ENCODE peak calls at places on chromosomes 5 and 9, in six cellular contexts. Q, S, G, L, H and A are unnamed samples.

GRCh38 chr9:112663681-112664080 is 54.2 kb downstream of the INIP start:
- DNase-seq in Q (no peak), S (no peak), G (no peak), L (no peak), H (no peak), A (no peak)

GRCh38 chr9:95018099-95018927 is 291.8 kb downstream of the AOPEP start:
- DNase-seq in Q (peak), S (peak), G (no peak), L (no peak), H (no peak), A (no peak)

GRCh38 chr5:425714-426113 is 17.3 kb upstream of the EXOC3 start:
- DNase-seq in Q (no peak), S (peak), G (no peak), L (no peak), H (no peak), A (no peak)

GRCh38 chr5:135024956-135025729 is 8.9 kb downstream of the PITX1 start:
- DNase-seq in Q (peak), S (no peak), G (no peak), L (no peak), H (no peak), A (no peak)

GRCh38 chr9:89597711-89598707 is 6.8 kb upstream of the GADD45G start:
- DNase-seq in Q (peak), S (no peak), G (peak), L (peak), H (peak), A (peak)

GRCh38 chr5:90461303-90461702 is 13.3 kb downstream of the MBLAC2 start:
- DNase-seq in Q (no peak), S (no peak), G (no peak), L (no peak), H (no peak), A (no peak)

GRCh38 chr9:111762546-111762945 is 32.2 kb downstream of the SHOC1 start:
- DNase-seq in Q (no peak), S (no peak), G (no peak), L (no peak), H (no peak), A (no peak)

GRCh38 chr5:2185646-2186471 is 303.1 kb upstream of the IRX4 start:
- DNase-seq in Q (no peak), S (no peak), G (no peak), L (peak), H (peak), A (peak)

GRCh38 chr9:14633148-14633547 is 60.1 kb downstream of the ZDHHC21 start:
- DNase-seq in Q (no peak), S (no peak), G (no peak), L (no peak), H (no peak), A (no peak)

GRCh38 chr9:113298924-113299770 is 4.0 kb downstream of the RNF183 start:
- DNase-seq in Q (no peak), S (no peak), G (no peak), L (no peak), H (no peak), A (no peak)

GRCh38 chr5:3595102-3595961 is at the start of gene IRX1:
- DNase-seq in Q (no peak), S (no peak), G (no peak), L (peak), H (no peak), A (peak)

GRCh38 chr5:94240616-94241287 is 377.7 kb downstream of the KIAA0825 start:
- DNase-seq in Q (no peak), S (no peak), G (no peak), L (no peak), H (no peak), A (no peak)

GRCh38 chr9:93904649-93905472 is 50.3 kb downstream of the BARX1 start:
- DNase-seq in Q (no peak), S (peak), G (no peak), L (no peak), H (no peak), A (no peak)

GRCh38 chr5:77258652-77259051 is 48.2 kb downstream of the PDE8B start:
- DNase-seq in Q (no peak), S (no peak), G (no peak), L (no peak), H (no peak), A (no peak)

GRCh38 chr9:126439402-126439765 is 112.8 kb downstream of the MVB12B start:
- DNase-seq in Q (no peak), S (no peak), G (no peak), L (no peak), H (no peak), A (no peak)

GRCh38 chr5:15834596-15835245 is 334.7 kb downstream of the FBXL7 start:
- DNase-seq in Q (no peak), S (no peak), G (no peak), L (no peak), H (no peak), A (no peak)

GRCh38 chr5:37789991-37790390 is 49.9 kb downstream of the GDNF start:
- DNase-seq in Q (no peak), S (no peak), G (no peak), L (no peak), H (no peak), A (no peak)

GRCh38 chr9:111294691-111295451 is 35.2 kb downstream of the OR2K2 start:
- DNase-seq in Q (no peak), S (no peak), G (no peak), L (no peak), H (no peak), A (no peak)

GRCh38 chr5:171595401-171595800 is 176.0 kb downstream of the FGF18 start:
- DNase-seq in Q (no peak), S (no peak), G (no peak), L (no peak), H (no peak), A (no peak)

DNA sequence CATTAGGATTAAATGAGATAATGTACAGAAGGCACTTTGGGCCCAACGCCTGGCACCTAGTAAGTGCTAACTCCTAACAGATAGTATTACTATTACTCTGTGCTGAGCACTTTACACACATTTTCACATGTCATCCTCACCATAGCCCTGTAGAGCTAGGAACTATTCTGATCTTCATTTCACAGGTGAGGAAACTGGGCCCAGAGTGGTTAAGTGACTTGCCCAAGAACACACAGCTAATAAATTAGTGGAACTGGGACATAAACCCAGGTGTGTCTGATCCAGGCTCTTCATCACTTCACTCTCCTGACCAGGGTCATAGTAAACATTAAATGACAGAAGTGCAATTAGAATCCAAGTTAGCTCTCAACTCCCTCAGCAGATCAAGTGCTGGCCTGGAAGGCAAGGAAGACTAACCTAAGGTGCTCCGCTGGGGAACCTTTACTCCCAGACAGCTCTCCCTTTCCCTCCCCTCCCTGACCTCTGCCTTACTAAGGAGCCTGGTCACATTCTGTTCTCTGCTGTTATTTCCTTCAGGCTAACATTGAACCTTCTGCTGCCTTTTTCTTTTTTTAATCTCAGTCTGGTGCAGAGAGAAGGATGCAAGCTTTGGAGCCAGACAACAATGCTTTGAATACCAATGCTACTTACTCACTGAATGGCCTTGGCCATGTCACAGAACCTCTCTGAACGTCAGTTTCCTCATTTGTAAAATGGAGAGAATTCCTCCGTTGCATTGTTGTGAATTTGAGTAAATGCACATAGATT is 4.1 kb upstream of the ADRA1B start:
- DNase-seq in Q (no peak), S (no peak), G (peak), L (no peak), H (no peak), A (no peak)
- TF ChIP-seq POLR2AphosphoS5 in Q (no peak), S (no peak), G (peak), L (no peak), H (no peak), A (no peak)

GRCh38 chr5:67963789-67964519 is 251.6 kb upstream of the PIK3R1 start:
- DNase-seq in Q (no peak), S (no peak), G (peak), L (no peak), H (peak), A (no peak)

GRCh38 chr5:67969176-67969575 is 246.4 kb upstream of the PIK3R1 start:
- DNase-seq in Q (no peak), S (no peak), G (no peak), L (no peak), H (no peak), A (no peak)

GRCh38 chr5:67964619-67965018 is 250.9 kb upstream of the PIK3R1 start:
- DNase-seq in Q (no peak), S (no peak), G (no peak), L (no peak), H (no peak), A (no peak)

GRCh38 chr5:67969631-67970030 is 245.9 kb upstream of the PIK3R1 start:
- DNase-seq in Q (no peak), S (no peak), G (no peak), L (no peak), H (no peak), A (no peak)

DNA sequence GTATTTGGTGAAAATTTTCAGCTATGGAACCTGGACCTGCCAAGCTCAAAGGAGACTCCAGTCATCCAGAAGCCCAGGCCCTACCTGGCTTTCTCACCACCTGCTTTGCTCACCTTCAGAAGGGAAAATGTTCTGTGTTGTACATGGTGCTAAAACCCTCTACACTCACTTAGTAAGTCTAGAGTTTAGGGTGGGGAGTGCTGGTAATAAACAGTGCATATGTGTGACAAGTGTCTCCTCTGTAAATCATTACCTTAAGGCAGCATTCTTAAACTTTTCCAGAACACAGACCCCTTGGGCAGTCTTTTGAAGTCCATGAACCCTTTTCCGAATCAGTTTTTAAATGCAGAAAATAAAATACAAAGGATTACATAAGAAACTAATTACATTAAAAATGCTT is 248.8 kb upstream of the PIK3R1 start:
- DNase-seq in Q (no peak), S (no peak), G (no peak), L (no peak), H (no peak), A (no peak)
- TF ChIP-seq EP300 in Q (no peak), S (no peak), G (no peak), L (no peak), H (no peak), A (no peak)

GRCh38 chr5:137318027-137318426 is 181.1 kb downstream of the SPOCK1 start:
- DNase-seq in Q (no peak), S (no peak), G (no peak), L (no peak), H (no peak), A (no peak)

GRCh38 chr5:137316346-137316736 is 182.8 kb downstream of the SPOCK1 start:
- DNase-seq in Q (no peak), S (no peak), G (no peak), L (no peak), H (no peak), A (no peak)

GRCh38 chr5:137313526-137314175 is 185.5 kb downstream of the SPOCK1 start:
- DNase-seq in Q (no peak), S (no peak), G (no peak), L (no peak), H (no peak), A (no peak)

GRCh38 chr5:137312060-137312459 is 187.1 kb downstream of the SPOCK1 start:
- DNase-seq in Q (no peak), S (no peak), G (no peak), L (no peak), H (no peak), A (no peak)

DNA sequence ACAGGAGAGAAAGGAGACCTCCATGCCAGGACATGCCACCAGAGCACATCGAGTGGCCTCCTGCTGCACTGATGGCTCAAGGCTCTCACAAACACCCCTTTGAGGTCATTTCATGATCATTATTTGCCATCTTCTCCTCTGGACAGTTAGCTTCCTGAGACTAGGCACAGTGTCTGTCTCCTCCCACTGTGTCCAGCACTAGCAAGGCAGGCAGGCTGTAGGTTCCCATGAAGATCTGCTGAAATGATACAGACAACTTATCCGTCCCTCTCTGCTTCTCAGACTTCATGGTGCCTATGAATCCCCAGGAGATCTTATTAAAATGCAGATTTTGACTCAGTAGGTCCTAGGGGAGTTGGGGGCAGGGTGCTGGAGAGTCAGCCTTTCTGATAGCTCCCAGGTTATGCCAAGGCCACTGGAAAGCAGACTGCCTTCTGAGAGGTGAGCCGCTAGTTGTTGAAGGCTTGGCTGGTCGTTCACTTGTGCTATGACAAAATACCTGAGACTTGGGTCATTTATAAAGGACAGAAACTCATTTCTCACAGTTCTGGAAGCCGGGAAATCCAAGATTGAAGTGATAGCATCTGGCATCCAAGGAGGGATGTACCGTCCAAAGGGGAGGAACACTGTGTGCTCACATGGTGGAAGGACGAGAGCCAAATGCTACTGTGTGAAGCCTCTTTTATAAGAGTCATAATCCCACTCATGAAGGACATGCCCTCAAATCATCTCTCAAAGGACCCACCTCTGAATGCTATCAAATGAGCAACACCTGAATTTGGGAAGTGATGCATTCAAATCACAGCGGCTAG is 183.4 kb downstream of the SPOCK1 start:
- DNase-seq in Q (no peak), S (peak), G (no peak), L (no peak), H (no peak), A (no peak)
- TF ChIP-seq POLR2A in Q (no peak), S (no peak), G (no peak), L (no peak), H (no peak), A (no peak)

DNA sequence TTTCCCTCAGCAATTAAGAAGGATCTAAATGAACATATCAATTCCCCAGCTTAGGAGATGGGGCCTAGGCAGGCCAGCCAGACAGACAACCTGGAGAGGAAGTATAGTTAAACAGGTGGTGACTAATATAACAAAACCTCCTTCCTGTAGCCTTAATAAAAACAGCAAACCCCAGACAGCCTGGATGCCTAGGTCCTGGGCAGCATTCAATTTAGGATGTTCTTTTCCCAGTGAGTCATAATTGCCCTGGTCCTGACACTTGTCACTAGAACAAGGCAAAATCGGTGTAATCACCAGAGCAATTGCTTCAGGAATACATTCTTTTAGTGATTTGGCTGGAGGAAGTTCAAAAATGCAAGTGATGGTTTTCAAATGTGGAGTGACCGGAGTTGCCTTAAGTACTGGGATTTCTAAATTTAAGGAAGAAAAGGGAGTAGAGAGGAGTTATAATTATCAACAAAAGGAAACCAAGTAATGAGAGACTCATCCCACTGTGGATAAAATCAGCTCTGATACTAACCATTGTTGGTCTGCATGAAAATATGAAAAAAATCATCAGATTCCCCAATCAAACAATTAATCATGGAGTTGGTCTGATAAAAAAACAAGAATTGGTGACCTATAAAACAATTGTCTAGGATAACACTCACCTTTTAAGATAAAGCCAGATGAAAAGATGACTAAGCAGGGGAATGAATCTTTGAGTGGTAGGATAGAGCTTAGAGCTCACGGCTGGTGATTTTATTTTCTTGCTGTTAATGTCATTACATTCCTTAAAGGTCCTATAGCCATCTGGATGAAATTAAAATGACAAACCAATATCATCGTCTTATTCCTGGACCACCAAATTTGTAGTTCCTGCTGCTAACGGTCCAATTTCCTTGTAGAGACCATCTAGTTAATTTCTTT is 39.0 kb upstream of the TARS1 start:
- DNase-seq in Q (no peak), S (no peak), G (no peak), L (no peak), H (no peak), A (no peak)
- TF ChIP-seq POLR2AphosphoS5 in Q (no peak), S (no peak), G (no peak), L (no peak), H (no peak), A (no peak)

GRCh38 chr5:102651466-102651865 is 103.6 kb upstream of the PAM start:
- DNase-seq in Q (no peak), S (no peak), G (no peak), L (no peak), H (no peak), A (no peak)

GRCh38 chr5:102649731-102650130 is 105.4 kb upstream of the PAM start:
- DNase-seq in Q (no peak), S (no peak), G (no peak), L (no peak), H (no peak), A (no peak)

DNA sequence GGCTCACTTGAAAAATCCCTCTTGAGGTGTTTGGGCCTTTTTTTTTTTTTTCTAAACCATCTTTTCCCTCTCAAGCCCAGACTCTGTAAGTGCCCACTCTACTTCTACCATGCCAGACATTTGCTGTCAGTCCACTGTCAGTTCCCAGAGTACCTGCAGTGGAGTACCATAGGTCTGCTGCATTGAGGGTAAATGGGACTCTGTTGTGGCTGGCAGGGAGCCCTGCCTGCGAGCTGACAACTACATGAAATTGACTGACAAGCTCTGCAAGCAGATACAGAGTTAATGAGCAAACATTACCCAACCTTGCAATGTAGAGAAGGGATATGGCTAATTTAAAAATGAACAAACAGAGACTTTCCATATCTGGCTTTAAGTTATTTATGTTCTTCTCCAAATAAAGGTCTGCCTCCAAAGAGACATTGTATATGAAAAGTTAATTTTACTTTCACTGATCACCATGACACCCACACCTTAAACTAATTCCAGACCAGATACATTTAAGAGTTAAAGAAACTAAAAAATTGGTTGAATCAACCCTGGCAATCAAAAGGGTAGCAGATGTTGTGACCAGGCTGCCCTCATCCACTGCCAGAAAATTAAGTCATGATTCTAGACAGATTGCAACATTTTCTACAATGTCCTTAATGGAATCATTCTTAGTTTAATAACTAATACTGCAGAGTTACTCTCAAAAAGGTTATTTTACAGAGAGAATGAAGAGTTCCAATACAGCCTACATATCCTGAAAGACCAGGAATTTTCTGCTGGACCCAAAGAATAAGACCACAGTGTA is 100.3 kb upstream of the PAM start:
- DNase-seq in Q (no peak), S (no peak), G (no peak), L (no peak), H (no peak), A (no peak)
- TF ChIP-seq EP300 in Q (no peak), S (no peak), G (no peak), L (no peak), H (no peak), A (no peak)